ENCODE peak calls at places on chromosomes 7 and 10, in eight cellular contexts. H is HCT116, Q is GM23248, Y is SK-N-MC, T is foreskin fibroblast, L is fibroblast of pulmonary artery, M is left ventricle myocardium inferior, C is pancreas. U is an unnamed sample.

GRCh38 chr10:114607358-114607998 is 50.6 kb downstream of the ABLIM1 start:
- DNase-seq in H (no peak), M (no peak), Q (peak), Y (no peak), T (no peak), L (peak), C (no peak), U (no peak)

GRCh38 chr10:80421369-80422220 is 13.2 kb downstream of the PRXL2A start:
- DNase-seq in C (no peak), Y (no peak), Q (no peak), L (no peak), M (no peak), T (no peak), H (no peak), U (no peak)

GRCh38 chr10:69816536-69816935 is 14.8 kb downstream of the COL13A1 start:
- DNase-seq in Q (no peak), Y (no peak), H (no peak), M (no peak), T (no peak), C (no peak), L (no peak), U (no peak)

GRCh38 chr10:77974396-77975074 is 48.0 kb upstream of the DLG5 start:
- DNase-seq in T (peak), L (peak), Y (no peak), Q (peak), M (no peak), H (peak), C (no peak), U (no peak)

GRCh38 chr10:87842776-87843497 is 20.4 kb downstream of the KLLN start:
- DNase-seq in H (no peak), Q (peak), Y (no peak), C (no peak), L (peak), T (peak), M (no peak), U (peak)

GRCh38 chr7:18425227-18425626 is 70.3 kb upstream of the HDAC9 start:
- DNase-seq in M (no peak), H (no peak), T (no peak), Q (no peak), Y (no peak), L (no peak), C (no peak), U (no peak)

GRCh38 chr10:125782055-125782454 is 6.4 kb upstream of the MMP21 start:
- DNase-seq in Y (no peak), H (no peak), C (no peak), T (no peak), L (no peak), M (no peak), Q (no peak), U (no peak)

GRCh38 chr10:74164641-74165529 is 13.9 kb downstream of the ADK start:
- DNase-seq in M (no peak), C (no peak), L (no peak), Q (no peak), Y (no peak), T (no peak), H (no peak), U (no peak)

GRCh38 chr10:34548466-34548865 is 266.6 kb downstream of the PARD3 start:
- DNase-seq in L (no peak), H (no peak), Y (no peak), T (no peak), M (no peak), Q (no peak), C (no peak), U (no peak)

GRCh38 chr10:69864321-69864720 is 62.6 kb downstream of the COL13A1 start:
- DNase-seq in L (peak), T (peak), Y (no peak), Q (peak), M (no peak), C (no peak), H (peak), U (no peak)

GRCh38 chr10:12984165-12984747 is 17.3 kb downstream of the CCDC3 start:
- DNase-seq in Y (no peak), H (peak), T (no peak), Q (no peak), M (no peak), L (peak), C (no peak), U (no peak)

GRCh38 chr7:1668932-1669485 is 1.1 kb upstream of the ELFN1 start:
- DNase-seq in T (no peak), Q (peak), Y (no peak), M (no peak), H (no peak), C (no peak), L (peak), U (no peak)

GRCh38 chr7:42740410-42740809 is 171.5 kb downstream of the C7orf25 start:
- DNase-seq in C (no peak), L (no peak), Y (no peak), T (no peak), Q (no peak), H (no peak), M (no peak), U (no peak)

GRCh38 chr10:71840177-71840711 is 10.8 kb downstream of the PSAP start:
- DNase-seq in Q (peak), T (peak), Y (peak), C (peak), H (no peak), M (peak), L (peak), U (peak)

GRCh38 chr10:103605359-103606156 is 112.1 kb downstream of the NEURL1 start:
- DNase-seq in Y (no peak), T (peak), M (no peak), C (no peak), Q (peak), H (peak), L (peak), U (no peak)

GRCh38 chr7:17130281-17131059 is 168.0 kb upstream of the AHR start:
- DNase-seq in L (peak), M (no peak), C (peak), Y (no peak), H (peak), T (peak), Q (peak), U (peak)

GRCh38 chr7:128846781-128847444 is 15.7 kb upstream of the ATP6V1F start:
- DNase-seq in C (no peak), L (no peak), H (no peak), T (no peak), M (no peak), Y (no peak), Q (no peak), U (no peak)

GRCh38 chr7:13639416-13639815 is 350.1 kb downstream of the ETV1 start:
- DNase-seq in C (no peak), Y (no peak), L (peak), T (no peak), M (no peak), Q (no peak), H (no peak), U (no peak)

GRCh38 chr7:1898628-1899185 is 228.6 kb downstream of the ELFN1 start:
- DNase-seq in Y (no peak), M (no peak), L (no peak), T (no peak), H (no peak), Q (no peak), C (no peak), U (no peak)

GRCh38 chr10:98045785-98046389 is 15.5 kb upstream of the CRTAC1 start:
- DNase-seq in M (no peak), H (peak), T (peak), Q (peak), L (peak), C (peak), Y (no peak), U (peak)

GRCh38 chr10:116974442-116975005 is 30.5 kb downstream of the SHTN1 start:
- DNase-seq in C (no peak), M (no peak), Q (peak), Y (no peak), L (peak), H (peak), T (peak), U (peak)

GRCh38 chr7:75905785-75906604 is 9.0 kb upstream of the POR start:
- DNase-seq in C (peak), Q (peak), T (peak), H (no peak), Y (no peak), M (peak), L (peak), U (no peak)

GRCh38 chr7:1939434-1940401 is 269.6 kb downstream of the ELFN1 start:
- DNase-seq in C (no peak), M (peak), Y (no peak), H (no peak), Q (no peak), L (no peak), T (no peak), U (no peak)

GRCh38 chr10:49140306-49141175 is 6.7 kb upstream of the FAM170B start:
- DNase-seq in H (no peak), Q (peak), T (no peak), M (no peak), L (no peak), Y (no peak), C (no peak), U (no peak)

GRCh38 chr7:380226-380550 is 90.2 kb downstream of the FOXL3 start:
- DNase-seq in Y (no peak), M (no peak), T (no peak), L (no peak), C (no peak), H (no peak), Q (no peak), U (no peak)

GRCh38 chr10:122282253-122282671 is 11.2 kb downstream of the BTBD16 start:
- DNase-seq in C (no peak), T (no peak), Q (peak), H (no peak), Y (no peak), L (peak), M (no peak), U (no peak)

GRCh38 chr10:9602930-9603459 is 1414.7 kb upstream of the CELF2 start:
- DNase-seq in Q (no peak), L (no peak), M (no peak), C (no peak), Y (no peak), H (no peak), T (no peak), U (no peak)

GRCh38 chr7:148261996-148262688 is 328.4 kb upstream of the C7orf33 start:
- DNase-seq in Q (no peak), H (no peak), C (no peak), L (no peak), Y (no peak), T (no peak), M (no peak), U (no peak)

GRCh38 chr7:124432009-124432578 is 333.5 kb downstream of the GPR37 start:
- DNase-seq in Q (no peak), L (no peak), C (no peak), T (no peak), Y (no peak), M (no peak), H (no peak), U (no peak)

GRCh38 chr10:5943536-5943935 is 33.8 kb downstream of the IL15RA start:
- DNase-seq in C (peak), Q (peak), H (no peak), Y (no peak), M (peak), L (peak), T (peak), U (no peak)

GRCh38 chr7:31114593-31115343 is 62.7 kb downstream of the ADCYAP1R1 start:
- DNase-seq in T (peak), Y (no peak), C (no peak), Q (peak), H (no peak), M (no peak), L (peak), U (no peak)

DNA sequence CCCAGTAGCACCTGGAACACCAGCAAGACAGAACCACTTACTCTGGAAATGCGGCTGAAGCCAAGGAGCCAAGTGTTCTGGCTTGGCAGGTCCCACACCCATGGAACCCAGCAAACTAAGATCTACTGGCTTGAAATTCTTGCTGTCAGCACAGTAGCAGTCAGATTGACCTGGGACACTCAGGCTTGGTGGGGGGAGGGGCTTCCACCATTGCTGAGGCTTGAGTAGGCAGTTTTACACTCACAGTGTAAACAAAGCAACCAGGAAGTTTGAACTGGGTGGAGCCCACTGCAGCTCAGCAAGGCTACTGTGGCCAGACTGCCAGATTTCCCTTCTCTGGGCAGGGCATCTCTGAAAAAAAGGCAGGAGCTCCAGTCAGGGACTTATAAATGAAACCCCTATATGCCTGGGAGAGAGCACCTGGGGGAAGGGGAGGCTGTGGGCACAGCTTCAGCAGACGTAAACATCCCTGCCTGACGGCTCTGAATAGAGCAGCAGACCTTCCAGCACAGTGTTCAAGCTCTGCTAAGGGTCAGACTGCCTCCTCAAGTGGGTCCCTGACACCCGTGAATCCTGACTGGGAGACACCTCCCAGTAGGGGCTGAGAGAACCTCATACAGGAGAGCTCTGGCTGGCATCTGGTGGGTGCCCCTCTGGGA is 121.2 kb downstream of the MTERF1 start:
- DNase-seq in M (no peak), H (no peak), T (peak), Y (no peak), Q (peak), C (peak), L (peak), U (no peak)
- H3K4me3 ChIP-seq in M (no peak), H (no peak), T (no peak), Y (no peak), Q (no peak), C (no peak), L (no peak), U (no peak)

GRCh38 chr10:129464251-129464650 is 2.8 kb upstream of the MGMT start:
- DNase-seq in L (no peak), M (no peak), Y (no peak), T (no peak), Q (no peak), C (no peak), H (no peak), U (no peak)

GRCh38 chr10:129467346-129468119 is 492 bp downstream of the MGMT start:
- DNase-seq in T (no peak), H (no peak), L (peak), C (no peak), M (no peak), Y (no peak), Q (peak), U (no peak)

GRCh38 chr10:129466703-129467345 is at the start of gene MGMT:
- DNase-seq in C (peak), H (peak), M (peak), L (peak), Y (no peak), T (peak), Q (peak), U (peak)

GRCh38 chr10:129468187-129468586 is 1.1 kb downstream of the MGMT start:
- DNase-seq in T (no peak), H (no peak), M (no peak), Q (no peak), L (no peak), Y (no peak), C (no peak), U (no peak)

DNA sequence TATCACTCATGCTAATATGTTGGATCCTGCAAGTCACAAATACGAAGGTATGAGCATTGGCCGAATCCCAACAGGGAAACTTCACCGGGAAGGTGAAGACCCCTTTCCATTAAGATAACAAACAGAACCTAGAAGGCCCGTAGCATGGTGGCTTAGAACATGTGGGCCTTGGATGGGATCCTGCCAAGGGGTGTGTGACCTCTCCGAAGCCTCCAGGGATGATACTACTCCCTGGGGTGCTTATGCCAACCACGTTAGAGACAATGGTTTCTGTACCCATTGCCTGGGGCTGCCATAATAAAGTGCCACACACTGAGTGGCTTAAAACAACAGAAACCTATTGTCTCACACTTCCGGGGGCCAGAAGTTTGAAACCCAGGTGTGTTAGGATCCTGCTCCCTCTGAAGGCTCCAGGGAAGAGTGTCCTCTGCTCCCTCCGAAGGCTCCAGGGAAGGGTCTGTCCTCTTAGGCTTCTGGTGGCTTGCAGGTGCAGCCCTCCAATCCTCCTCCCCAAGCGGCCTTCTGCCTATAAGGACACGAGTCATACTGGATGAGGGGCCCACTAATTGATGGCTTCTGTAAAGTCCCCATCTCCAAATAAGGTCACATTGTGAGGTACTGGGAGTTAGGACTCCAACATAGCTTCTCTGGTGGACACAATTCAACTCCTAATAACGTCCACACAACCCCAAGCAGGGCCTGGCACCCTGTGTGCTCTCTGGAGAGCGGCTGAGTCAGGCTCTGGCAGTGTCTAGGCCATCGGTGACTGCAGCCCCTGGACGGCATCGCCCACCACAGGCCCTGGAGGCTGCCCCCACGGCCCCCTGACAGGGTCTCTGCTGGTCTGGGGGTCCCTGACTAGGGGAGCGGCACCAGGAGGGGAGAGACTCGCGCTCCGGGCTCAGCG is 992 bp upstream of the MGMT start:
- DNase-seq in M (no peak), L (no peak), Q (peak), H (no peak), T (no peak), C (no peak), Y (no peak), U (no peak)
- H3K4me3 ChIP-seq in M (peak), L (peak), Q (peak), H (peak), T (peak), C (peak), Y (peak), U (peak)

GRCh38 chr10:132837905-132838304 is 52.0 kb upstream of the NKX6-2 start:
- DNase-seq in H (no peak), M (no peak), T (no peak), Y (no peak), Q (peak), C (no peak), L (no peak), U (no peak)
- H3K4me3 ChIP-seq in H (no peak), M (no peak), T (no peak), Y (no peak), Q (no peak), C (no peak), L (no peak), U (no peak)

GRCh38 chr10:99730026-99730425 is 1.9 kb downstream of the COX15 start:
- DNase-seq in T (peak), L (peak), M (no peak), H (no peak), Q (peak), Y (no peak), C (no peak), U (no peak)

GRCh38 chr10:99732033-99732912 is at the start of the genes COX15 and CUTC:
- DNase-seq in L (peak), C (peak), Y (peak), M (peak), H (peak), T (peak), Q (peak), U (peak)

GRCh38 chr10:99731296-99732032 is 463 bp downstream of the COX15 start:
- DNase-seq in Q (no peak), T (no peak), M (no peak), L (no peak), Y (no peak), C (no peak), H (no peak), U (no peak)

DNA sequence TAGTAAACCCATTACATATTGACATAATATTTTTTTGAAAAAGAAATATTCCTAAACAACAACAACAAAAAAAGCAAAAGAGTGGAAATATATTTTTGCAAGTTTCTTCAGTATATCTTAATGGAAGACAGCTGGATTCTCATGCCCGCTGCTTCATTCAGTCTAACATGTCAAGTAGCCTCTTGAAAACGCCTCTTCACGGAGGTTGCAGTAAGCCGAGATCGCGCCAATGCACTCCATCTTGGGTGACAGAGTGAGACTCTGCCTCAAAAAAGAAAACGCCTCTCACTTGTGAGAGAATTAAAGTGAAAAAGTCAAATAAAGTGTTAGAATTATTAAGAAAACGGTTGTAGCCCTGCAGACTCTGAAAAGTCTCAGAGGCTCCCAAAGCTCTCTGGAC is 1.3 kb downstream of the CUTC start:
- DNase-seq in Y (no peak), M (no peak), C (no peak), H (no peak), Q (peak), T (no peak), L (no peak), U (no peak)
- H3K4me3 ChIP-seq in Y (no peak), M (peak), C (no peak), H (peak), Q (peak), T (peak), L (peak), U (peak)

DNA sequence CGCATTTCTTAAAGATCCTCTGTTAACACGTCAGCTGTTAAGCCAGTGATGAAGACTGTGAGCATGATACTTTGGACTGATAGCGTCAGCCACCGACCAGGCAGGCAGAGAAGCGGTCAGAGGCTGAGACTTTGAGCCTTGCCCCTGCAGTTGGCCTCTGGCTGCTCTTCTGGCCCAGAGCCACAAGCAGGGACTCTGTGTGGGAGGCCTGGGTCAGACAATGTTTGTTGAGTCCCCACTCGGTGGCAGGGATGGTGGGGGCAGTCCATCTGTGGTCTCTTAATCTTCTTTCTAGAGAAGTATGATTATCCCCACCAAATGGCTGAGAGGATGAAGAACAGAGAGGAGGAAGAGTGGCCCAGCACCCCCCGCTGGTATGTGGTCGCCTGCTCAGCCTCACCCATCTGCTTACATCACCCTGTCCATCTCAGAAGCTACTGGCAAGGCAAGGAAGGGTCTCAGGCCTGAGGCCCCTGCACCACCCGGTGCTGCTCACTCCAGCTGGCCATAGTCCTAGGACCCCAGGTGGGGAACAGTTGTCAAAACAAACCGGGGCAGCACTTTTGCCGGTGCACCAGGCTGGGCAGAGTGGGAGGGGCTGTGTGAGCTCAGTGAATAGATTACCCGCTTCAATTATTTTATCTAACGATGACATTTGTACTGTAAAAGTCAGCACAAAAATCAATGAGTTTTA is 202.9 kb downstream of the GRID1 start:
- DNase-seq in H (no peak), C (no peak), T (no peak), Y (no peak), Q (no peak), L (no peak), M (no peak), U (no peak)
- H3K4me3 ChIP-seq in H (no peak), C (no peak), T (no peak), Y (no peak), Q (no peak), L (no peak), M (no peak), U (no peak)

U was measured in HFF-Myc.